ENCODE peak calls at places on chromosomes 7 and 10, in nine cellular contexts. Z is RPMI7951; W is GM23248; M is BE2C; A is cardiac muscle cell; Y is stimulated activated CD4-positive, alpha-beta T cell treated with anti-CD3 and anti-CD28 coated beads, Interleukin-12 subunit alpha, Interleukin-12 subunit beta, amount 100 ng/mL, for 4 hours; G is Ammon's horn; N is tibial artery; H is HuH-7.5. U is an unnamed sample.
A peak's percentile ranks its signal among the peaks of the same experiment; 100 is the strongest.

GRCh38 chr7:155843426-155844018 is 31.3 kb upstream of the SHH start:
- DNase-seq in Z (no peak), W (no peak), M (no peak), A (no peak), Y (no peak), G (no peak), N (no peak), H (no peak), U (no peak)

GRCh38 chr7:150381785-150382122 is 2.6 kb downstream of the ZNF775 start:
- DNase-seq in Z (no peak), W (no peak), M (no peak), A (no peak), Y (no peak), G (no peak), N (no peak), H (no peak), U (no peak)

GRCh38 chr7:38881015-38881414 is 28.0 kb downstream of the VPS41 start:
- DNase-seq in Z (no peak), W (no peak), M (no peak), A (no peak), Y (no peak), G (peak; percentile 11), N (no peak), H (no peak), U (no peak)

GRCh38 chr10:15363031-15363430 is 8.1 kb downstream of the FAM171A1 start:
- DNase-seq in Z (peak; percentile 54), W (no peak), M (no peak), A (no peak), Y (no peak), G (no peak), N (no peak), H (no peak), U (no peak)

GRCh38 chr7:1537631-1538412 is 7.3 kb downstream of the MAFK start:
- DNase-seq in Z (peak; percentile 63), W (peak; percentile 91), M (peak; percentile 86), A (peak; percentile 99), Y (no peak), G (peak; percentile 72), N (peak; percentile 99), H (no peak), U (peak; percentile 93)

GRCh38 chr7:1361016-1361755 is 98.1 kb downstream of the MICALL2 start:
- DNase-seq in Z (no peak), W (no peak), M (no peak), A (no peak), Y (no peak), G (no peak), N (no peak), H (no peak), U (no peak)

GRCh38 chr7:27192546-27193334 is 7.2 kb downstream of the HOXA13 start:
- DNase-seq in Z (no peak), W (peak; percentile 66), M (no peak), A (no peak), Y (no peak), G (no peak), N (peak; percentile 66), H (no peak), U (no peak)

GRCh38 chr10:69220041-69220451 is at the start of gene HKDC1:
- DNase-seq in Z (no peak), W (no peak), M (no peak), A (no peak), Y (no peak), G (no peak), N (no peak), H (no peak), U (no peak)

GRCh38 chr7:47186316-47186715 is 395.6 kb downstream of the TNS3 start:
- DNase-seq in Z (no peak), W (no peak), M (no peak), A (no peak), Y (no peak), G (peak; percentile 60), N (no peak), H (no peak), U (no peak)

GRCh38 chr7:100545636-100546128 is 6.7 kb downstream of the AGFG2 start:
- DNase-seq in Z (peak; percentile 83), W (peak; percentile 90), M (peak; percentile 48), A (peak; percentile 91), Y (peak; percentile 33), G (no peak), N (peak; percentile 89), H (no peak), U (peak; percentile 70)

GRCh38 chr7:3187378-3188040 is 113.5 kb upstream of the SDK1 start:
- DNase-seq in Z (peak; percentile 56), W (no peak), M (no peak), A (no peak), Y (no peak), G (no peak), N (no peak), H (no peak), U (no peak)

GRCh38 chr7:155208681-155209477 is 88.8 kb upstream of the INSIG1 start:
- DNase-seq in Z (peak; percentile 73), W (peak; percentile 74), M (no peak), A (peak; percentile 33), Y (no peak), G (no peak), N (peak; percentile 66), H (no peak), U (peak; percentile 57)

GRCh38 chr10:79407397-79407796 is 38.0 kb downstream of the ZCCHC24 start:
- DNase-seq in Z (no peak), W (no peak), M (no peak), A (no peak), Y (no peak), G (no peak), N (peak; percentile 62), H (no peak), U (no peak)